ENCODE peak calls at places on chromosome X, in five cellular contexts. F is endothelial cell of umbilical vein, V is Peyer's patch, H is mammary epithelial cell, I is endodermal cell. Z is an unnamed sample.

GRCh38 chrX:37644381-37645305 is 40.9 kb upstream of the XK start:
- DNase-seq in F (no peak), V (no peak), H (peak; percentile 95), I (no peak), Z (no peak)

GRCh38 chrX:15579778-15580747 is 20.7 kb downstream of the ACE2 start:
- DNase-seq in F (peak; percentile 80), V (no peak), H (peak; percentile 44), I (peak; percentile 56), Z (no peak)

GRCh38 chrX:16445166-16445752 is 204.7 kb upstream of the S100G start:
- DNase-seq in F (peak; percentile 17), V (no peak), H (peak; percentile 20), I (peak; percentile 83), Z (no peak)

GRCh38 chrX:154654925-154655324 is 1.5 kb upstream of the CTAG2 start:
- DNase-seq in F (no peak), V (no peak), H (no peak), I (no peak), Z (no peak)

GRCh38 chrX:9912341-9912740 is 54.8 kb upstream of the CLDN34 start:
- DNase-seq in F (no peak), V (no peak), H (peak; percentile 67), I (peak; percentile 66), Z (no peak)

GRCh38 chrX:9148626-9149385 is 114.9 kb upstream of the FAM9B start:
- DNase-seq in F (no peak), V (no peak), H (peak; percentile 1), I (peak; percentile 86), Z (no peak)

GRCh38 chrX:63434665-63435064 is 83.5 kb upstream of the SPIN4 start:
- DNase-seq in F (peak; percentile 85), V (no peak), H (peak; percentile 67), I (peak; percentile 53), Z (no peak)

GRCh38 chrX:13778916-13779315 is 38.0 kb downstream of the GPM6B start:
- DNase-seq in F (peak; percentile 68), V (no peak), H (peak; percentile 11), I (no peak), Z (no peak)

GRCh38 chrX:112967341-112967740 is 126.7 kb upstream of the AMOT start:
- DNase-seq in F (no peak), V (no peak), H (peak; percentile 6), I (no peak), Z (no peak)

DNA sequence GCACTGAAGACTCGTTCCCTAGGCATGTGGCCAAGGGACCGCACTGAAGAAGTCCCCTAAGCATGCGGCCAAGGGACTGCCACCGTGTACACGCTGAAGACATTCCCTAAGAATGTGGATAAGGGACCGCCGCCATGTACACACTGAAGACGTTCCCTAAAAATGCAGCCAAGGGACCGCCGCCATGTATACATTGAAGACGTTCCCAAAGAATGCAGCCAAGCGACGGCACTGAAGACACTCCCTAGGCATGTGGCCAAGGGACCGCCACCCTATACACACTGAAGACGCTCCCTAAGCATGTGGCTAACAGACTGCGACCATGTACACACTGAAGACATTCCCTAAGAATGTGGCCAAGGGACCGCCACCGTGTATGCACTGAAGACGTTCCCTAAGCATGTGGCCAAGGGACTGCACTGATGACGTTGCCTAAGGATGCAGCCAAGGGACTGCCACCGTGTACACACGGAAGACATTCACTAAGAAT is 31.5 kb downstream of the DHRSX start:
- DNase-seq in F (no peak), V (no peak), H (no peak), I (no peak), Z (no peak)
- H3K27ac ChIP-seq in F (no peak overlapping the region), V (no peak overlapping the region), H (no peak overlapping the region), I (no peak overlapping the region), Z (no peak overlapping the region)

GRCh38 chrX:72621619-72622485 is 49.2 kb upstream of the HDAC8 start:
- DNase-seq in F (peak; percentile 66), V (no peak), H (peak; percentile 53), I (no peak), Z (no peak)
- H3K27ac ChIP-seq in F (peak overlapping the region; percentile 88), V (peak overlapping the region; percentile 22), H (peak overlapping the region; percentile 80), I (no peak overlapping the region), Z (no peak overlapping the region)

GRCh38 chrX:133681416-133681815 is 266.1 kb upstream of the GPC4 start:
- DNase-seq in F (no peak), V (no peak), H (no peak), I (no peak), Z (no peak)

GRCh38 chrX:133685806-133686205 is 270.5 kb upstream of the GPC4 start:
- DNase-seq in F (no peak), V (no peak), H (no peak), I (no peak), Z (no peak)

GRCh38 chrX:133677123-133678063 is 262.1 kb upstream of the GPC4 start:
- DNase-seq in F (no peak), V (no peak), H (no peak), I (no peak), Z (no peak)

GRCh38 chrX:133676344-133677122 is 261.2 kb upstream of the GPC4 start:
- DNase-seq in F (no peak), V (no peak), H (no peak), I (no peak), Z (no peak)

GRCh38 chrX:133681897-133682296 is 266.6 kb upstream of the GPC4 start:
- DNase-seq in F (no peak), V (no peak), H (no peak), I (no peak), Z (no peak)
- H3K27ac ChIP-seq in F (no peak overlapping the region), V (no peak overlapping the region), H (no peak overlapping the region), I (no peak overlapping the region), Z (no peak overlapping the region)

DNA sequence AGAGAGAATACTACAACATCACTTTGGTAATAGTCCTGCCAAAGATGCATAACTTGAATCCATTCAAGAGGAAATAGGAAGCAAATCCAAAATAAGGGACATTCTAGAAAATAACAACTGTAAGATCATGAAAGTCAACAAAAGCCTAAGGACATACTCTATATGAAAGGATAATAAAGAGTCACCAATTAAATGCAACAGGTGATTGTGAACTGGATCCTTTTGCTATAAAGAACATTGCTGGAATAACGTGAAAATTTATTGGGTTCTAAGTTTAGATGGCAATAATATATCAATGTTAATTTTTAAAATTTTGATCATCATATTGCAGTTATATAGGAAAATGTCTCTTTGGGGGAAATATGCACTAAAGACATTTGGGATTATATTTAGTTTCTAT is 20.0 kb downstream of the BEX4 start:
- DNase-seq in F (no peak), V (no peak), H (no peak), I (no peak), Z (no peak)
- H3K27ac ChIP-seq in F (no peak overlapping the region), V (no peak overlapping the region), H (no peak overlapping the region), I (no peak overlapping the region), Z (no peak overlapping the region)

DNA sequence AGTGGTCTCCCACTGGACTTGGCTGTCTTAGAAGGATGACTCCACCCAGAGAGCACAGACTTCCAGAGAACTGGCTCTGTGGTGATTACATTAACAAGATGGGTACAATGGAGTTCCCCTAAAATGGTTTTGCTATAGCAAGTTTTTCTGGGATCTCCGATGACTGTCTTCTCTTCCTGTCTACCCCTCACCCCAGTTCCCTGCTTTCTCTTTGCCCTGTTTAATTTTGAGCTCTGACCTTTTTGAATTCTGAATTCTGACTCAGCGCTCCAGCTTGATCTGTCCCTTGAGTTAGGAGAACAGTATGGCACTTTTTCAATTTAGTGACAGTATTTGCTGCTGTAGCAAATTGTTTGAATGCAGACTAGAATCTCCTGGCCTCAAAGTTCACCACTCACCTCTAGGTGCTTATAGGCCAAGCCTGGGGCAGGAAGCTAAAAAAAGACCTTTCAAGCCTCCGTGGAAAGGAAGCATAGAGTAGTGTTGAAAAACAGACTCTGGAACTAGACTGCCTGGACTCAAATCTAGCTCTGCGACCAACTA is 7.0 kb downstream of the MSN start:
- DNase-seq in F (peak; percentile 43), V (no peak), H (peak; percentile 29), I (no peak), Z (no peak)
- H3K27ac ChIP-seq in F (peak overlapping the region; percentile 74), V (peak overlapping the region; percentile 1), H (peak overlapping the region; percentile 18), I (no peak overlapping the region), Z (peak overlapping the region; percentile 59)

DNA sequence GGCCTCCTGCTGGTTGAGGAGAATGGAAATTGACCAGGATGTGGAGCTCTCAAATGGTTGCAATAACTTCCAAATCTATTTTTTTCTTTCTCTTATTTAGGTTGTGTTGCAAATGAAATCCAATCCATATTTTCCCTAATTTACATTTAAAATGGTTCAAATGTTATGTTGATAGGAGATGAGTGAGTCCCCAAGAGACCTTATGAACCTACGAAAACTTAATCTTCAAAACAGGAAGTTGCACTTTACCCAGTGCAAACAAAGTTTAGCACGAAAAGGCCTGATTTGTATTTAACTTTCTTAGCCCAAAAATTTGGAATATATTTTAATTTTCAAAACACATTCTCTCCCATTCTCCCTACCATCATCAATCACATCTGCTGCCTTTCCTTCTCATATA is 59.3 kb upstream of the NDP start:
- DNase-seq in F (no peak), V (no peak), H (no peak), I (no peak), Z (no peak)
- H3K27ac ChIP-seq in F (no peak overlapping the region), V (no peak overlapping the region), H (no peak overlapping the region), I (no peak overlapping the region), Z (no peak overlapping the region)

GRCh38 chrX:17527135-17527701 is 152.2 kb downstream of the NHS start:
- DNase-seq in F (peak; percentile 1), V (no peak), H (no peak), I (no peak), Z (no peak)
- H3K27ac ChIP-seq in F (no peak overlapping the region), V (no peak overlapping the region), H (no peak overlapping the region), I (no peak overlapping the region), Z (no peak overlapping the region)

Z was measured in right lobe of liver.